ENCODE peak calls at places on chromosomes 11 and 22, in four cellular contexts. G is HFF-Myc, R is stomach, H is AG09309. Z is an unnamed sample.

GRCh38 chr11:74675761-74676160 is 55.5 kb downstream of the CHRDL2 start:
- DNase-seq in R (no peak), G (no peak), H (no peak), Z (no peak)

GRCh38 chr22:35609261-35609660 is 7.9 kb downstream of the MB start:
- DNase-seq in R (no peak), H (no peak), G (no peak), Z (no peak)

GRCh38 chr11:47514825-47515647 is 37.9 kb downstream of the CELF1 start:
- DNase-seq in R (no peak), G (peak), H (peak), Z (peak)

GRCh38 chr22:25837288-25837900 is 95.4 kb downstream of the MYO18B start:
- DNase-seq in G (no peak), H (no peak), R (no peak), Z (no peak)

GRCh38 chr11:106420686-106421085 is 343.2 kb downstream of the AASDHPPT start:
- DNase-seq in R (no peak), G (no peak), H (no peak), Z (no peak)

GRCh38 chr11:1701041-1701807 is 4.2 kb downstream of the KRTAP5-6 start:
- DNase-seq in R (no peak), G (no peak), H (no peak), Z (no peak)

GRCh38 chr11:86869966-86870570 is 69.7 kb downstream of the PRSS23 start:
- DNase-seq in H (peak), G (peak), R (peak), Z (peak)

GRCh38 chr11:30522825-30523224 is 63.3 kb downstream of the MPPED2 start:
- DNase-seq in G (no peak), H (no peak), R (no peak), Z (no peak)

GRCh38 chr22:43554694-43555365 is 143.0 kb downstream of the MPPED1 start:
- DNase-seq in H (no peak), R (no peak), G (no peak), Z (no peak)